ENCODE peak calls at places on chromosomes 4 and X, in six cellular contexts. R, L, Y, V, K and A are unnamed samples.

GRCh38 chr4:39528056-39528465 is 822 bp upstream of the UGDH start:
- DNase-seq in L (no peak), V (peak; percentile 90), R (peak; percentile 88), K (no peak), Y (peak; percentile 92), A (peak; percentile 75)

GRCh38 chr4:135824759-135825331 is 1623.3 kb upstream of the PABPC4L start:
- DNase-seq in Y (no peak), R (no peak), K (no peak), V (no peak), L (no peak), A (no peak)

GRCh38 chr4:10762541-10762940 is 78.0 kb upstream of the CLNK start:
- DNase-seq in K (peak; percentile 11), V (no peak), L (peak; percentile 9), R (peak; percentile 20), Y (peak; percentile 65), A (peak; percentile 24)

GRCh38 chr4:139085141-139085540 is 69.6 kb downstream of the NOCT start:
- DNase-seq in Y (no peak), L (no peak), R (peak; percentile 42), K (no peak), V (peak; percentile 30), A (peak; percentile 42)

GRCh38 chr4:159867673-159868072 is 764.8 kb downstream of the RAPGEF2 start:
- DNase-seq in K (no peak), R (no peak), L (no peak), V (no peak), Y (no peak), A (no peak)

GRCh38 chr4:80231180-80231579 is 33.9 kb downstream of the PRDM8 start:
- DNase-seq in L (no peak), K (no peak), V (no peak), R (no peak), Y (no peak), A (no peak)

GRCh38 chr4:6386091-6386490 is 86.3 kb downstream of the PPP2R2C start:
- DNase-seq in L (no peak), R (no peak), V (no peak), K (no peak), Y (no peak), A (no peak)

GRCh38 chr4:123488916-123489315 is 92.3 kb downstream of the SPRY1 start:
- DNase-seq in L (no peak), K (peak; percentile 64), V (peak; percentile 12), Y (no peak), R (peak; percentile 40), A (peak; percentile 64)

GRCh38 chr4:76306882-76307669 is 543 bp downstream of the STBD1 start:
- DNase-seq in Y (peak; percentile 82), V (peak; percentile 51), R (peak; percentile 55), L (no peak), K (peak; percentile 86), A (peak; percentile 50)

GRCh38 chr4:145503486-145504072 is 21.9 kb downstream of the SMAD1 start:
- DNase-seq in Y (no peak), V (no peak), L (no peak), K (no peak), R (no peak), A (no peak)

GRCh38 chr4:53619431-53619830 is 28.1 kb upstream of the LNX1 start:
- DNase-seq in K (no peak), L (no peak), R (no peak), Y (no peak), V (no peak), A (no peak)

GRCh38 chr4:75790024-75790423 is 65.6 kb downstream of the USO1 start:
- DNase-seq in Y (no peak), R (no peak), L (no peak), K (no peak), V (no peak), A (no peak)

GRCh38 chr4:52983563-52984303 is 121.6 kb downstream of the RASL11B start:
- DNase-seq in Y (no peak), K (peak; percentile 84), V (peak; percentile 75), L (no peak), R (peak; percentile 75), A (peak; percentile 73)

GRCh38 chrX:39791691-39792090 is 306.1 kb downstream of the BCOR start:
- DNase-seq in K (no peak), Y (no peak), V (no peak), L (no peak), R (no peak), A (no peak)

GRCh38 chr4:157706134-157706533 is 466.7 kb downstream of the GASK1B start:
- DNase-seq in R (no peak), V (no peak), Y (no peak), K (peak; percentile 25), L (no peak), A (no peak)

GRCh38 chr4:183872531-183872930 is 32.6 kb upstream of the STOX2 start:
- DNase-seq in K (peak; percentile 26), R (peak; percentile 14), V (no peak), Y (no peak), L (no peak), A (no peak)

GRCh38 chrX:107574054-107574683 is 54.1 kb upstream of the PRPS1 start:
- DNase-seq in Y (no peak), R (peak; percentile 35), V (peak; percentile 87), K (no peak), L (no peak), A (peak; percentile 53)

GRCh38 chr4:170476351-170476750 is 386.6 kb upstream of the AADAT start:
- DNase-seq in K (no peak), L (no peak), Y (no peak), R (no peak), V (peak; percentile 7), A (no peak)

GRCh38 chr4:8255698-8256441 is 13.7 kb upstream of the HTRA3 start:
- DNase-seq in R (peak; percentile 59), Y (no peak), V (peak; percentile 74), L (no peak), K (no peak), A (no peak)

GRCh38 chrX:41177297-41177696 is 92.1 kb downstream of the USP9X start:
- DNase-seq in L (no peak), K (no peak), V (no peak), Y (no peak), R (no peak), A (no peak)

GRCh38 chr4:94441838-94442237 is 9.9 kb upstream of the PDLIM5 start:
- DNase-seq in Y (no peak), R (no peak), L (no peak), K (no peak), V (no peak), A (no peak)

GRCh38 chr4:56613101-56613862 is 67.8 kb downstream of the HOPX start:
- DNase-seq in V (peak; percentile 69), L (no peak), Y (no peak), R (peak; percentile 27), K (peak; percentile 13), A (peak; percentile 63)

GRCh38 chrX:110803506-110803905 is 7.9 kb upstream of the CHRDL1 start:
- DNase-seq in K (no peak), V (no peak), R (no peak), Y (no peak), L (no peak), A (no peak)

GRCh38 chrX:22594771-22595170 is 322.1 kb downstream of the CBLL2 start:
- DNase-seq in L (no peak), Y (no peak), K (no peak), V (no peak), R (no peak), A (no peak)

DNA sequence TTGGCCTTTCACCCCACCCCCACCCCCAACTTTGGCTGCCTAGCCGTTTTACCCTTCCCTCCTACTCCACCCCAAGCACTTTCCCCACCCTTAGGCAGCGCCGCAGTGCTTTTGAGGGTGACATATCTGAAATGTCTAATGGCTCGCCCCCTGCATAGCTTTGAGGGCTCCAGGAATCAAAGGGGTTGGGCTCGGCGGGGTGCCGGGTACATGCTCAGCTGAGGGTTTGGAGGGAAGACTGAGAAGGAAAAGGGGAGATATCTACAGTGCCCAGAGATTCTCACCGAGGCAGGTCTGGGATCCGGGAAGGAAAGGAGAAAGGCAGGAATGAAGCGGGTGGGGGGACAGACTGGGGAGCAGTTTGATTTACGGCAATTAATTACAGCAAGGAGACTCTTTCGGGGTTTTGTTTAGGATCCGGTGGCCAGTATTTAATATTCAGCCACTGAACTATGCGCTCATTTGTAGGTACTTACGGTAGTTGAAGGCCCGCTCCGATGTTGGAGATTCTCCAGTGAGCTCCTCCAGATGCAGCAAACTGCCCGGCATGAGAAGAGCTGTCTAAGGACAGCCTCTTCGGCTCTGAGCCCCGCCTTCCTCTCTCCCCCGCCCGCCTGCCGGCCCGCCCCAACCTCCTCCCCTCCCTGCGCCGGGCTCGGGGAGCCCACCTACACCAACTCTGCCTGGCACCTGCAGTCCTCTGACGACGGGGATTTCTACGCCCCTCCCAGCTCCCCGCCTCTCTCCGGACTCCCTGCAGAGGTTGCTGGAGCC is at the start of gene IGSF1:
- DNase-seq in R (peak; percentile 0), V (peak; percentile 11), Y (peak; percentile 81), K (peak; percentile 60), L (no peak), A (peak; percentile 3)
- H3K4me3 ChIP-seq in R (no peak within 1 kb of the TSS), V (no peak within 1 kb of the TSS), Y (peak within 1 kb of the TSS; percentile 40), K (no peak within 1 kb of the TSS), L (no peak within 1 kb of the TSS), A (no peak within 1 kb of the TSS)

GRCh38 chr4:23022032-23022431 is 329.3 kb downstream of the GBA3 start:
- DNase-seq in L (peak; percentile 93), Y (no peak), V (peak; percentile 47), K (peak; percentile 7), R (peak; percentile 37), A (peak; percentile 80)
- TF ChIP-seq CTCF in L (peak; percentile 14), Y (no peak), V (no peak), K (no peak), R (no peak), A (no peak)

DNA sequence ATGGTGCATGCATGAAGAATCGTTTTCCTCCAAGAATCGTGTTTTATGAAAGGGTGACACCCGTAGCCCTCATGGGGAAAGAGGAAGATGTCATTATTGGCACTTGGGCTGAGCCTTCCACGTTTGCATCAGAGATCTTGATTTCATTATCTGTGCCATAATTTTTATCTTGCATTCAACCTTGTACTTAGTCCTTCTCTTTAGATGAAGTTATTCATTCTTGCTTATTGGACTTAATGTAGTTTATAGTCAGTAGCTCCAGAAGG is 66.8 kb downstream of the GAB1 start:
- DNase-seq in Y (no peak), K (no peak), V (no peak), L (no peak), R (no peak), A (no peak)
- H3K4me3 ChIP-seq in Y (no peak overlapping the region), K (no peak overlapping the region), V (no peak overlapping the region), L (no peak overlapping the region), R (no peak overlapping the region), A (no peak overlapping the region)

GRCh38 chrX:3713937-3714434 is 537 bp upstream of the PRKX start:
- DNase-seq in Y (no peak), L (no peak), V (no peak), R (no peak), K (peak; percentile 6), A (no peak)

GRCh38 chrX:3712080-3712869 is 1.2 kb downstream of the PRKX start:
- DNase-seq in L (no peak), R (peak; percentile 51), Y (peak; percentile 58), K (peak; percentile 21), V (peak; percentile 40), A (peak; percentile 37)

GRCh38 chrX:3713225-3713936 is at the start of gene PRKX:
- DNase-seq in V (peak; percentile 45), K (peak; percentile 79), R (peak; percentile 52), L (no peak), Y (peak; percentile 65), A (peak; percentile 42)

GRCh38 chrX:3711331-3711917 is 2.0 kb downstream of the PRKX start:
- DNase-seq in R (no peak), L (no peak), K (no peak), Y (no peak), V (no peak), A (no peak)

DNA sequence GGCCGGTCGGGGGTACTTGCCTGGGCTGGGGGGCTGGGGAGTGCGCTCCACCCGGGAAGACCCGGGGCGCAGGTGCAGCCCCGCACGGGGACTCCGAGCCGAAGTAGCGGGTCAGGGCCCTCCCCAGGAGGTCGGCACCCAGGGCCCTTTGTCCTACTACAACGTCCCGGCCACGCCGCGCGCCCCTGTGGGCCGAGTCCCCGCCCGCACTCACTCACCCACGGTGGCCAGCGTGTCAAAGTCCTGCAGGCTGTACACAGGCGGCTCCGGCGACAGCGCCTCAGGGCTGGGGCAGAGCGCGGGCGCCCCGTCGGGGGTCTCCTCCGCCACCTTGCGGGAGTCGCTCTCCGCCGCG is 602 bp downstream of the PRKX start:
- DNase-seq in K (no peak), L (no peak), R (no peak), Y (peak; percentile 64), V (no peak), A (no peak)
- TF ChIP-seq CTCF in K (no peak), L (no peak), R (no peak), Y (no peak), V (no peak), A (no peak)